ENCODE peak calls at places on chromosome 13, in ten cellular contexts. M is M059J; E is neural crest cell; O is activated CD8-positive, alpha-beta memory T cell treated with anti-CD3 and anti-CD28 coated beads, Interleukin-2, amount 10 ng/mL, durations not matched to agents 7 days and 5 days; S is choroid plexus epithelial cell; Z is T-helper 17 cell; U is tibial nerve; V is activated naive CD8-positive, alpha-beta T cell treated with anti-CD3 and anti-CD28 coated beads, Interleukin-2, amount 50 U/mL, for 24 hours; T is nephron progenitor cell; K is HFFc6. J is an unnamed sample.

GRCh38 chr13:25764378-25764777 is 287.4 kb downstream of the SHISA2 start:
- DNase-seq in E (no peak), U (no peak), Z (no peak), S (no peak), K (no peak), V (no peak), M (no peak), T (no peak), O (no peak), J (no peak)

GRCh38 chr13:77698211-77699058 is 948 bp downstream of the SLAIN1 start:
- DNase-seq in S (no peak), E (peak), V (peak), K (no peak), U (no peak), M (peak), Z (peak), O (peak), T (peak), J (no peak)

GRCh38 chr13:95298169-95298940 is 2.9 kb downstream of the ABCC4 start:
- DNase-seq in E (no peak), Z (no peak), V (no peak), O (no peak), T (no peak), M (no peak), U (no peak), K (no peak), S (no peak), J (no peak)

GRCh38 chr13:35164324-35164932 is 222.4 kb downstream of the NBEA start:
- DNase-seq in K (peak), S (peak), O (no peak), V (no peak), Z (no peak), M (peak), T (no peak), E (no peak), U (no peak), J (peak)

GRCh38 chr13:70189981-70190380 is 81.7 kb upstream of the KLHL1 start:
- DNase-seq in O (no peak), K (no peak), S (no peak), U (no peak), E (no peak), M (no peak), V (no peak), Z (no peak), T (no peak), J (no peak)

GRCh38 chr13:30618186-30618937 is 642 bp downstream of the USPL1 start:
- DNase-seq in M (no peak), T (peak), U (no peak), S (peak), O (peak), K (no peak), V (peak), Z (peak), E (no peak), J (no peak)

GRCh38 chr13:113869263-113869662 is 5.4 kb upstream of the GAS6 start:
- DNase-seq in Z (no peak), E (no peak), K (no peak), S (no peak), O (peak), V (no peak), U (no peak), T (no peak), M (no peak), J (no peak)

GRCh38 chr13:102680133-102680717 is 14.6 kb downstream of the METTL21C start:
- DNase-seq in E (no peak), U (no peak), K (no peak), T (no peak), Z (no peak), V (no peak), M (no peak), S (no peak), O (no peak), J (no peak)

GRCh38 chr13:79874396-79875360 is 393.7 kb downstream of the NDFIP2 start:
- DNase-seq in T (no peak), Z (no peak), O (no peak), S (no peak), M (no peak), V (no peak), U (no peak), E (no peak), K (no peak), J (no peak)

GRCh38 chr13:102693781-102694180 is 1.1 kb downstream of the METTL21C start:
- DNase-seq in S (peak), V (no peak), T (no peak), Z (no peak), K (peak), E (no peak), O (no peak), U (no peak), M (peak), J (no peak)

GRCh38 chr13:50082426-50083283 is 67.4 kb downstream of the KCNRG start:
- DNase-seq in M (peak), O (peak), K (peak), S (peak), E (peak), U (peak), V (peak), T (peak), Z (peak), J (peak)

GRCh38 chr13:50320297-50320862 is 305.1 kb downstream of the KCNRG start:
- DNase-seq in O (no peak), U (no peak), E (no peak), T (no peak), Z (no peak), M (peak), V (no peak), K (peak), S (peak), J (peak)

GRCh38 chr13:43573787-43574562 is 212.8 kb downstream of the ENOX1 start:
- DNase-seq in E (no peak), M (peak), U (no peak), V (no peak), Z (no peak), S (peak), O (no peak), K (no peak), T (no peak), J (no peak)

GRCh38 chr13:33125821-33126570 is 109.8 kb downstream of the KL start:
- DNase-seq in M (peak), U (peak), T (no peak), S (peak), K (peak), E (no peak), V (no peak), O (no peak), Z (no peak), J (peak)

GRCh38 chr13:49443327-49443688 is 556 bp downstream of the CAB39L start:
- DNase-seq in Z (no peak), M (peak), S (peak), O (no peak), E (no peak), K (no peak), V (no peak), T (no peak), U (no peak), J (no peak)

GRCh38 chr13:46614582-46614981 is 61.6 kb downstream of the LRCH1 start:
- DNase-seq in O (no peak), T (no peak), M (no peak), V (no peak), S (peak), K (no peak), Z (no peak), E (no peak), U (no peak), J (no peak)

GRCh38 chr13:112636401-112636975 is 48.5 kb upstream of the TUBGCP3 start:
- DNase-seq in M (no peak), E (no peak), O (no peak), U (no peak), S (no peak), K (no peak), V (no peak), Z (no peak), T (no peak), J (no peak)

GRCh38 chr13:90197722-90198121 is 1149.8 kb upstream of the MIR17HG start:
- DNase-seq in E (no peak), K (no peak), M (peak), U (no peak), T (no peak), V (no peak), Z (no peak), S (peak), O (no peak), J (peak)

GRCh38 chr13:35389535-35389934 is 87.0 kb downstream of the MAB21L1 start:
- DNase-seq in T (no peak), U (no peak), V (no peak), S (no peak), M (no peak), E (no peak), O (no peak), K (no peak), Z (no peak), J (no peak)

GRCh38 chr13:48232420-48233096 is 448 bp upstream of the ITM2B start:
- DNase-seq in V (no peak), S (no peak), M (no peak), T (no peak), Z (no peak), O (no peak), K (peak), E (no peak), U (no peak), J (peak)

GRCh38 chr13:34776390-34776981 is 165.6 kb upstream of the NBEA start:
- DNase-seq in T (no peak), M (no peak), U (no peak), Z (no peak), V (no peak), E (no peak), O (no peak), S (no peak), K (no peak), J (no peak)

GRCh38 chr13:26300140-26300539 is 46.2 kb downstream of the CDK8 start:
- DNase-seq in O (no peak), V (peak), Z (no peak), U (no peak), T (no peak), S (peak), E (no peak), K (peak), M (peak), J (peak)

GRCh38 chr13:103471896-103472295 is 405.7 kb upstream of the SLC10A2 start:
- DNase-seq in K (no peak), V (no peak), Z (no peak), S (no peak), E (no peak), M (peak), O (no peak), T (no peak), U (no peak), J (peak)

GRCh38 chr13:20882206-20882605 is 20.3 kb downstream of the XPO4 start:
- DNase-seq in V (no peak), O (no peak), K (no peak), T (no peak), S (peak), E (no peak), U (no peak), M (peak), Z (no peak), J (peak)

GRCh38 chr13:73708393-73708985 is 425.7 kb downstream of the KLF12 start:
- DNase-seq in O (peak), K (peak), M (peak), V (peak), S (peak), U (peak), E (peak), Z (no peak), T (peak), J (peak)

GRCh38 chr13:32403108-32403507 is 24.8 kb downstream of the N4BP2L1 start:
- DNase-seq in U (no peak), M (no peak), S (no peak), Z (no peak), O (no peak), K (no peak), T (no peak), E (no peak), V (no peak), J (no peak)